ENCODE peak calls at places on chromosomes 11 and 22, in seven cellular contexts. L, M, Y, Z, J, R and S are unnamed samples.

GRCh38 chr11:82927264-82927880 is 25.8 kb downstream of the DDIAS start:
- DNase-seq in L (no peak), M (no peak), Y (no peak), Z (peak; percentile 34), J (peak; percentile 34), R (no peak), S (no peak)

GRCh38 chr11:27795955-27796861 is 96.0 kb upstream of the BDNF start:
- DNase-seq in L (peak; percentile 81), M (no peak), Y (peak; percentile 46), Z (no peak), J (no peak), R (peak; percentile 26), S (peak; percentile 82)

GRCh38 chr11:72738199-72739141 is 13.7 kb downstream of the ARAP1 start:
- DNase-seq in L (no peak), M (no peak), Y (peak; percentile 88), Z (no peak), J (no peak), R (peak; percentile 52), S (no peak)

GRCh38 chr11:61983419-61983818 is 16.0 kb upstream of the FTH1 start:
- DNase-seq in L (no peak), M (no peak), Y (no peak), Z (no peak), J (no peak), R (peak; percentile 64), S (no peak)

GRCh38 chr11:111978028-111978771 is 41.1 kb downstream of the DIXDC1 start:
- DNase-seq in L (no peak), M (peak; percentile 87), Y (peak; percentile 35), Z (no peak), J (no peak), R (no peak), S (peak; percentile 37)

GRCh38 chr11:113681711-113682410 is 24.2 kb downstream of the TMPRSS5 start:
- DNase-seq in L (no peak), M (no peak), Y (no peak), Z (no peak), J (no peak), R (no peak), S (no peak)

GRCh38 chr11:15905815-15906214 is 450.5 kb downstream of the SOX6 start:
- DNase-seq in L (no peak), M (no peak), Y (no peak), Z (no peak), J (no peak), R (no peak), S (no peak)

GRCh38 chr22:24181088-24181995 is at the start of gene SUSD2:
- DNase-seq in L (peak; percentile 77), M (no peak), Y (no peak), Z (no peak), J (no peak), R (peak; percentile 60), S (peak; percentile 62)

GRCh38 chr11:26527685-26528084 is 44.4 kb downstream of the MUC15 start:
- DNase-seq in L (no peak), M (no peak), Y (no peak), Z (no peak), J (no peak), R (no peak), S (no peak)

GRCh38 chr11:45094958-45095690 is 51.3 kb upstream of the PRDM11 start:
- DNase-seq in L (no peak), M (no peak), Y (no peak), Z (no peak), J (no peak), R (no peak), S (no peak)

GRCh38 chr22:19350947-19351346 is 59.4 kb upstream of the CLTCL1 start:
- DNase-seq in L (no peak), M (no peak), Y (no peak), Z (no peak), J (no peak), R (no peak), S (no peak)

GRCh38 chr11:65498042-65498726 is 661 bp upstream of the MALAT1 start:
- DNase-seq in L (peak; percentile 69), M (peak; percentile 79), Y (no peak), Z (no peak), J (peak; percentile 63), R (peak; percentile 63), S (peak; percentile 64)

GRCh38 chr11:106446302-106446701 is 368.8 kb downstream of the AASDHPPT start:
- DNase-seq in L (no peak), M (no peak), Y (no peak), Z (no peak), J (no peak), R (no peak), S (no peak)

GRCh38 chr11:82980292-82980691 is 78.8 kb downstream of the DDIAS start:
- DNase-seq in L (no peak), M (no peak), Y (no peak), Z (peak; percentile 13), J (no peak), R (no peak), S (no peak)

GRCh38 chr11:30585892-30586250 is 282 bp downstream of the MPPED2 start:
- DNase-seq in L (no peak), M (no peak), Y (no peak), Z (no peak), J (no peak), R (no peak), S (peak; percentile 9)

GRCh38 chr11:110176366-110177056 is 83.3 kb downstream of the ZC3H12C start:
- DNase-seq in L (no peak), M (no peak), Y (no peak), Z (no peak), J (no peak), R (no peak), S (no peak)

GRCh38 chr11:110172666-110173065 is 79.5 kb downstream of the ZC3H12C start:
- DNase-seq in L (no peak), M (no peak), Y (no peak), Z (no peak), J (no peak), R (no peak), S (no peak)

GRCh38 chr11:110173775-110174644 is 80.8 kb downstream of the ZC3H12C start:
- DNase-seq in L (peak; percentile 69), M (no peak), Y (peak; percentile 72), Z (peak; percentile 54), J (peak; percentile 57), R (peak; percentile 65), S (peak; percentile 79)

GRCh38 chr11:110177057-110177397 is 83.8 kb downstream of the ZC3H12C start:
- DNase-seq in L (no peak), M (no peak), Y (no peak), Z (no peak), J (no peak), R (no peak), S (no peak)

GRCh38 chr11:110174645-110175310 is 81.6 kb downstream of the ZC3H12C start:
- DNase-seq in L (no peak), M (no peak), Y (no peak), Z (no peak), J (no peak), R (no peak), S (no peak)
- H3K4me3 ChIP-seq in L (no peak overlapping the region), M (no peak overlapping the region), Y (no peak overlapping the region), Z (no peak overlapping the region), J (no peak overlapping the region), R (no peak overlapping the region), S (no peak overlapping the region)

DNA sequence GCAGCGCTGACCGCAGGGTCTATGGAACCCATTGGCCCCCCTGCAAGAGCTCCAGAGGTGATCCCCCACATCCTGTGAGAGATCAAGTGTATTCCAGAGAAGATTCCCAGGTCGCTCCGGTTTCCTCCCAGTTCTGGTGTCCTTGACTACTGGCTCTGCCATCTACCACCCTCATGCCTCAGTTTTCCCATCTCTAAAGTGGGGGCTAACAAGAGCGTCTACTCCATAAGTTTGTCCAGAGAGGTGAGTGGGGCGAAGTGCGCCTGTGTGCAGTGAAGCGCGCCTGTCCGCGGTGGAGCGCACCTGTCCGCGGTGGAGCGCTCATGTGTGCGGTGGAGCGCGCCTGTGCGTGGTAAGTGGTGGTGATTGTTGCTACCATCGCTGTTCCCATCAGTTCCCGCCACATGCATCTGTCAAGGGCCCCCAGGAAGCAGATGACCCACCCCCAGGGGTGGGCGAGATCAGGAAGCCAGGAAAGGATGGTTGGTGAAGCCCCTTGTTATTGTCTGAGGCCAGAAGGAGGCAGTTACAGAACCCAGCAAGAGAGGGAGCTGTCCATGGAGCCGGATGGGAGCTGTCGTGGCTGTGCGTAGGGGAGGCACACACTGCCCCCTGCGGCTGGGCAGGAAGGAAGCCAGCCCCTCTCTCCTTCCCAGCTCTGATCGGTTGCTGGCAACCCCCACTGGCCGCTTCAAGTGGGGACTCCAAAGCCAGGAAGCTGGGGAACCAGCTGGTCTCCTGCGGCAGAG is 73.2 kb upstream of the FGF3 start:
- DNase-seq in L (peak; percentile 41), M (no peak), Y (no peak), Z (no peak), J (no peak), R (no peak), S (no peak)
- H3K4me3 ChIP-seq in L (no peak overlapping the region), M (peak overlapping the region; percentile 58), Y (no peak overlapping the region), Z (no peak overlapping the region), J (no peak overlapping the region), R (no peak overlapping the region), S (no peak overlapping the region)

GRCh38 chr22:48709976-48710375 is 1117.7 kb downstream of the BRD1 start:
- DNase-seq in L (no peak), M (no peak), Y (peak; percentile 14), Z (no peak), J (no peak), R (no peak), S (no peak)
- H3K4me3 ChIP-seq in L (no peak overlapping the region), M (no peak overlapping the region), Y (no peak overlapping the region), Z (no peak overlapping the region), J (no peak overlapping the region), R (no peak overlapping the region), S (no peak overlapping the region)

GRCh38 chr11:67272327-67273259 is 6.3 kb downstream of the GRK2 start:
- DNase-seq in L (no peak), M (no peak), Y (peak; percentile 32), Z (no peak), J (no peak), R (no peak), S (peak; percentile 23)
- H3K4me3 ChIP-seq in L (no peak overlapping the region), M (peak overlapping the region; percentile 98), Y (no peak overlapping the region), Z (no peak overlapping the region), J (peak overlapping the region; percentile 85), R (peak overlapping the region; percentile 98), S (no peak overlapping the region)

GRCh38 chr11:128716661-128717210 is 22.9 kb downstream of the FLI1 start:
- DNase-seq in L (no peak), M (no peak), Y (no peak), Z (no peak), J (peak; percentile 55), R (no peak), S (peak; percentile 40)

GRCh38 chr11:128716231-128716630 is 22.4 kb downstream of the FLI1 start:
- DNase-seq in L (no peak), M (no peak), Y (no peak), Z (no peak), J (no peak), R (no peak), S (no peak)

GRCh38 chr11:128719556-128719824 is 25.6 kb downstream of the FLI1 start:
- DNase-seq in L (no peak), M (no peak), Y (no peak), Z (no peak), J (no peak), R (no peak), S (no peak)

GRCh38 chr11:128717581-128717980 is 23.7 kb downstream of the FLI1 start:
- DNase-seq in L (no peak), M (no peak), Y (no peak), Z (no peak), J (no peak), R (no peak), S (no peak)

GRCh38 chr11:128718064-128718463 is 24.2 kb downstream of the FLI1 start:
- DNase-seq in L (no peak), M (no peak), Y (no peak), Z (no peak), J (no peak), R (no peak), S (no peak)
- H3K4me3 ChIP-seq in L (no peak overlapping the region), M (no peak overlapping the region), Y (no peak overlapping the region), Z (no peak overlapping the region), J (peak overlapping the region; percentile 5), R (no peak overlapping the region), S (no peak overlapping the region)

GRCh38 chr11:46332093-46332567 is 15.1 kb upstream of the DGKZ start:
- DNase-seq in L (no peak), M (no peak), Y (no peak), Z (no peak), J (no peak), R (no peak), S (no peak)
- H3K4me3 ChIP-seq in L (no peak overlapping the region), M (peak overlapping the region; percentile 67), Y (no peak overlapping the region), Z (no peak overlapping the region), J (peak overlapping the region; percentile 54), R (peak overlapping the region; percentile 57), S (peak overlapping the region; percentile 42)